ENCODE peak calls at places on chromosomes 7 and 10, in eight cellular contexts. D, A, W, O, M, E, F and K are unnamed samples.

GRCh38 chr7:36005286-36005685 is 147.8 kb upstream of the EEPD1 start:
- DNase-seq in D (no peak), A (no peak), W (no peak), O (no peak), M (no peak), E (no peak), F (no peak), K (no peak)

GRCh38 chr7:2529161-2530075 is 9.8 kb downstream of the LFNG start:
- DNase-seq in D (no peak), A (no peak), W (no peak), O (peak), M (peak), E (no peak), F (peak), K (peak)

GRCh38 chr7:20301311-20301939 is 29.3 kb upstream of the ITGB8 start:
- DNase-seq in D (peak), A (no peak), W (no peak), O (no peak), M (no peak), E (no peak), F (peak), K (peak)

GRCh38 chr7:38283809-38284208 is 10.4 kb upstream of the TARP start:
- DNase-seq in D (no peak), A (no peak), W (no peak), O (no peak), M (no peak), E (no peak), F (no peak), K (no peak)

GRCh38 chr10:13224210-13224995 is 9.8 kb downstream of the UCMA start:
- DNase-seq in D (no peak), A (no peak), W (no peak), O (no peak), M (no peak), E (no peak), F (no peak), K (no peak)

GRCh38 chr10:79079490-79080355 is 11.0 kb downstream of the ZMIZ1 start:
- DNase-seq in D (peak), A (no peak), W (no peak), O (no peak), M (no peak), E (no peak), F (no peak), K (no peak)

GRCh38 chr7:80150621-80151273 is 16.1 kb downstream of the GNAI1 start:
- DNase-seq in D (peak), A (no peak), W (no peak), O (no peak), M (no peak), E (no peak), F (no peak), K (no peak)

GRCh38 chr10:59819265-59819664 is 66.0 kb upstream of the MRLN start:
- DNase-seq in D (no peak), A (no peak), W (no peak), O (no peak), M (no peak), E (no peak), F (no peak), K (no peak)

GRCh38 chr10:77673515-77674140 is 36.0 kb upstream of the KCNMA1 start:
- DNase-seq in D (no peak), A (no peak), W (peak), O (no peak), M (no peak), E (no peak), F (no peak), K (no peak)

GRCh38 chr10:103847909-103848468 is 7.4 kb downstream of the SH3PXD2A start:
- DNase-seq in D (no peak), A (no peak), W (no peak), O (peak), M (no peak), E (no peak), F (no peak), K (no peak)
- TF ChIP-seq CTCF in D (peak), A (peak), W (no peak), O (peak), M (no peak), E (peak), F (no peak), K (no peak)

DNA sequence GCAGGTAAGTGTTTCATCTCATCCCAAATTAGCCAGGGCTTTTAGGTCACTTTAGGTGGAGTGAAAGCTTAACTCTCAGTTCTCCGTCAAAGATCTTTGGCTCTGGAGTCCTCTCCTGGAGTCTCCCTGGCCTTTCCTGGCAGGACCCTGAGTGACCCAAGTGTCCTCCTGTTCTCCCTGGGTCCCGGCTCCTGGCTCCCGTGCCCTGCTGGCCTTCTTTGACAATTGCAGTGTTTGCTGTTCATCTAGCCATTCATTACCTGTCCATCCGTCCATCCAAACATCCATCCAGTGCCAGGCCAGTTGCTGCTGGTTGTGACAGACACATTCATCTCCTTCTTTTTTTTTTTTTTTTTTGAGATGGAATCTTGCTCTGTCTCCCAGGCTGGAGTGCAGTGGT is 6.2 kb upstream of the TPST1 start:
- DNase-seq in D (no peak), A (no peak), W (no peak), O (no peak), M (no peak), E (no peak), F (no peak), K (no peak)
- TF ChIP-seq CTCF in D (no peak), A (no peak), W (no peak), O (no peak), M (no peak), E (no peak), F (no peak), K (no peak)

GRCh38 chr7:74403521-74404387 is 50.0 kb upstream of the GTF2IRD1 start:
- DNase-seq in D (no peak), A (no peak), W (no peak), O (no peak), M (no peak), E (no peak), F (no peak), K (no peak)

GRCh38 chr7:74404388-74404700 is 49.4 kb upstream of the GTF2IRD1 start:
- DNase-seq in D (no peak), A (no peak), W (no peak), O (no peak), M (no peak), E (no peak), F (no peak), K (no peak)

GRCh38 chr7:74405899-74406512 is 47.7 kb upstream of the GTF2IRD1 start:
- DNase-seq in D (no peak), A (no peak), W (no peak), O (no peak), M (no peak), E (no peak), F (no peak), K (no peak)

GRCh38 chr7:74404741-74405140 is 49.0 kb upstream of the GTF2IRD1 start:
- DNase-seq in D (no peak), A (no peak), W (no peak), O (no peak), M (no peak), E (no peak), F (no peak), K (no peak)

DNA sequence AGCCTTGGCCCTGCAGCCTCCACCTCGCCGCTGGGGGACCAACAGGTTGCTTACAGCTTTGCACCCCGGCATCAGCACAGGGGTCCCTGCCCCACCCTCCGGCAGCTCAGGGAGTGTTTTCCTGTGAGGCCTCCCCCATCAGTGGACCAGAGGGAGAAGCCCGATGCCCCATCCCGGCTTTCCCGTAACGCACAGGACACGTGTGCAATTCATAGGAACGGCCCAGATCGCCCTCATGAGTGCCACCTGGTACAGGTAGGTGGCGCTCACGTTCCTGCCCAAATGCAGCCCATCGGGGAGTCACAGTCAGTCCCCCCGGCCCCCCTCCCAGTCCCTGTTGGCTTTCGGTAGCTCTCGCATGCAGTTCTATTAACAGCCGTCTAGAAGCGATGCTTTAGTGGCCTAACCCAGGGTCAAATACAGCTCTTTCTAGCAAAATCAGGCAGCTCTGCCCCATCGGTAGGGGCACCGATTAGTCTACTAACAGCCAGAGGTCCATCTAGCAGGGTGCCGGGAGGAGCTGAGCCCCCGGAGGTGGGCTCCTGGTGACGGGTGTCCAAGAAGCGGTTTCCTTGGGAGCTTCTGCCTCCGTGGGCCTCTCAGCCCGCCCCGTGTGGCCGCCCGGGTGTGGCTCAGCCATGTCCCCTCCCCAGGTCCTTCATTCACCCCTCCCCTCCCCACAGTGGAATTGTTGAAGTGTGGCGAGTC is 48.4 kb upstream of the GTF2IRD1 start:
- DNase-seq in D (no peak), A (peak), W (no peak), O (peak), M (no peak), E (no peak), F (no peak), K (no peak)
- TF ChIP-seq CTCF in D (peak), A (peak), W (peak), O (peak), M (peak), E (peak), F (no peak), K (no peak)

GRCh38 chr7:98163704-98164478 is 47.3 kb upstream of the BHLHA15 start:
- DNase-seq in D (peak), A (no peak), W (no peak), O (no peak), M (no peak), E (no peak), F (no peak), K (no peak)
- TF ChIP-seq CTCF in D (no peak), A (no peak), W (no peak), O (no peak), M (no peak), E (no peak), F (no peak), K (no peak)

GRCh38 chr10:76031769-76032441 is 600.5 kb downstream of the LRMDA start:
- DNase-seq in D (no peak), A (no peak), W (no peak), O (no peak), M (no peak), E (no peak), F (no peak), K (no peak)

GRCh38 chr10:76029782-76030181 is 598.4 kb downstream of the LRMDA start:
- DNase-seq in D (no peak), A (no peak), W (no peak), O (no peak), M (no peak), E (no peak), F (no peak), K (no peak)

GRCh38 chr10:76032442-76033039 is 601.1 kb downstream of the LRMDA start:
- DNase-seq in D (no peak), A (no peak), W (no peak), O (no peak), M (no peak), E (no peak), F (no peak), K (no peak)

GRCh38 chr10:76033457-76034196 is 602.2 kb downstream of the LRMDA start:
- DNase-seq in D (peak), A (no peak), W (no peak), O (peak), M (no peak), E (no peak), F (no peak), K (no peak)

DNA sequence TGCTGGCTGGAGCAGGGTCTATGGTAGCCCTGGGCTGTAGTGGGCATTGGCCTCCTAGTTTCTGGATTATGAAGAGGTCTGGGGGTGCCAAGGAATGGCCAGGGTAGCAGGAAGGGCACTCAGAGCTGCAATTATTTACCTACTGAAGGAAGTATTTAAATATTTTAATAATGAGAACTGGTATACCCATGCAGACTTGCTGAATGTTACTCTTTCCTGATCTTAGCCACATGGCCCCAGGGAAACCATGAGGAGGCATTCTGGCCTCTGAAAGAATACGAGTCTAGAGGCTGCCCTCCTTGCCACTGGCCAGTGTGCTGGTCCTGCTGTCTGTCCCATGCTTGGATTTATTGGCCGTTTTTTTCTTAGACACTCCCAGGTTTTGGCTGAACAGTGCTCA is 599.7 kb downstream of the LRMDA start:
- DNase-seq in D (no peak), A (no peak), W (no peak), O (no peak), M (no peak), E (no peak), F (no peak), K (no peak)
- TF ChIP-seq CTCF in D (no peak), A (no peak), W (no peak), O (no peak), M (no peak), E (no peak), F (no peak), K (no peak)

GRCh38 chr10:125397608-125398007 is 237.2 kb upstream of the CTBP2 start:
- DNase-seq in D (no peak), A (no peak), W (no peak), O (no peak), M (no peak), E (no peak), F (no peak), K (no peak)
- TF ChIP-seq CTCF in D (no peak), A (no peak), W (no peak), O (no peak), M (no peak), E (no peak), F (no peak), K (no peak)